ENCODE peak calls at places on chromosomes 16 and 17, in six cellular contexts. M is PC-9, C is neural progenitor cell, D is lower lobe of right lung, K is ascending aorta, E is uterus. Q is an unnamed sample.
A peak's percentile ranks its signal among the peaks of the same experiment; 100 is the strongest.

GRCh38 chr17:20280832-20281231 is 186.5 kb downstream of the LGALS9B start:
- DNase-seq in K (no peak), E (no peak), D (no peak), M (no peak), C (no peak), Q (no peak)

GRCh38 chr17:34822007-34822737 is 139.1 kb downstream of the CCT6B start:
- DNase-seq in C (no peak), D (no peak), K (no peak), M (no peak), E (no peak), Q (no peak)

GRCh38 chr17:69434164-69434579 is 19.7 kb downstream of the MAP2K6 start:
- DNase-seq in M (no peak), C (no peak), K (no peak), D (no peak), E (peak; percentile 24), Q (no peak)

GRCh38 chr16:28191364-28191985 is 20.3 kb downstream of the XPO6 start:
- DNase-seq in E (no peak), C (no peak), M (peak; percentile 55), K (no peak), D (no peak), Q (no peak)

GRCh38 chr16:87305505-87306391 is 11.4 kb downstream of the C16orf95 start:
- DNase-seq in D (no peak), E (no peak), M (no peak), K (no peak), C (peak; percentile 28), Q (no peak)

GRCh38 chr16:68259421-68259820 is 4.9 kb upstream of the SLC7A6 start:
- DNase-seq in E (no peak), M (no peak), C (no peak), K (no peak), D (no peak), Q (no peak)

GRCh38 chr17:14317383-14317782 is 16.5 kb downstream of the HS3ST3B1 start:
- DNase-seq in M (no peak), E (no peak), C (peak; percentile 23), K (no peak), D (no peak), Q (no peak)

GRCh38 chr16:86060381-86061317 is 161.7 kb downstream of the IRF8 start:
- DNase-seq in K (no peak), D (no peak), E (no peak), C (no peak), M (no peak), Q (no peak)

GRCh38 chr16:88754912-88755744 is 29.9 kb downstream of the PIEZO1 start:
- DNase-seq in K (no peak), E (no peak), M (peak; percentile 96), D (no peak), C (peak; percentile 80), Q (peak; percentile 38)

GRCh38 chr17:82244413-82245140 is 15.7 kb downstream of the SLC16A3 start:
- DNase-seq in K (no peak), C (no peak), E (peak; percentile 69), M (no peak), D (peak; percentile 40), Q (no peak)

GRCh38 chr17:28993013-28993600 is 12.7 kb downstream of the SEZ6 start:
- DNase-seq in E (no peak), K (no peak), D (no peak), C (no peak), M (no peak), Q (no peak)

GRCh38 chr16:24996301-24996700 is 18.9 kb downstream of the ARHGAP17 start:
- DNase-seq in D (no peak), E (no peak), C (no peak), M (no peak), K (no peak), Q (no peak)

GRCh38 chr16:85514295-85514600 is 98.9 kb upstream of the GSE1 start:
- DNase-seq in M (no peak), K (no peak), E (no peak), D (peak; percentile 80), C (no peak), Q (no peak)

GRCh38 chr17:79777166-79777843 is 643 bp upstream of the CBX2 start:
- DNase-seq in E (peak; percentile 55), M (no peak), C (peak; percentile 91), K (no peak), D (peak; percentile 70), Q (peak; percentile 36)

GRCh38 chr16:55542459-55543082 is 23.9 kb upstream of the CAPNS2 start:
- DNase-seq in D (no peak), K (no peak), C (no peak), E (no peak), M (no peak), Q (no peak)

GRCh38 chr16:72255785-72256184 is 83.8 kb upstream of the PMFBP1 start:
- DNase-seq in C (no peak), K (no peak), M (no peak), E (no peak), D (no peak), Q (no peak)

GRCh38 chr17:28145348-28145747 is 102.9 kb downstream of the NLK start:
- DNase-seq in D (no peak), K (no peak), C (no peak), M (no peak), E (no peak), Q (no peak)

GRCh38 chr17:27573971-27574525 is 56.9 kb upstream of the LGALS9 start:
- DNase-seq in C (no peak), K (no peak), M (no peak), D (no peak), E (no peak), Q (no peak)

GRCh38 chr16:73205153-73205549 is 157.2 kb upstream of the ZFHX3 start:
- DNase-seq in K (no peak), C (no peak), D (no peak), M (no peak), E (no peak), Q (no peak)

GRCh38 chr17:76050226-76051070 is 21.9 kb downstream of the SRP68 start:
- DNase-seq in C (no peak), K (no peak), E (no peak), D (no peak), M (no peak), Q (no peak)
- H3K27ac ChIP-seq in C (peak overlapping the region; percentile 66), K (no peak overlapping the region), E (no peak overlapping the region), D (peak overlapping the region; percentile 75), M (peak overlapping the region; percentile 91), Q (no peak overlapping the region)

GRCh38 chr16:9107025-9107970 is 15.9 kb downstream of the HAPSTR1 start:
- DNase-seq in E (no peak), K (no peak), M (no peak), D (no peak), C (no peak), Q (no peak)
- H3K4me3 ChIP-seq in E (no peak overlapping the region), K (no peak overlapping the region), M (no peak overlapping the region), D (no peak overlapping the region), C (no peak overlapping the region), Q (no peak overlapping the region)

GRCh38 chr17:54903375-54903774 is 2.7 kb downstream of the TOM1L1 start:
- DNase-seq in M (no peak), C (no peak), E (no peak), K (no peak), D (peak; percentile 62), Q (no peak)
- H3K27ac ChIP-seq in M (no peak overlapping the region), C (no peak overlapping the region), E (no peak overlapping the region), K (no peak overlapping the region), D (no peak overlapping the region), Q (no peak overlapping the region)

GRCh38 chr17:8698142-8699050 is 46.2 kb downstream of the CCDC42 start:
- DNase-seq in C (no peak), E (peak; percentile 87), M (no peak), D (no peak), K (no peak), Q (no peak)
- H3K4me3 ChIP-seq in C (no peak overlapping the region), E (no peak overlapping the region), M (no peak overlapping the region), D (peak overlapping the region; percentile 14), K (peak overlapping the region; percentile 19), Q (no peak overlapping the region)

DNA sequence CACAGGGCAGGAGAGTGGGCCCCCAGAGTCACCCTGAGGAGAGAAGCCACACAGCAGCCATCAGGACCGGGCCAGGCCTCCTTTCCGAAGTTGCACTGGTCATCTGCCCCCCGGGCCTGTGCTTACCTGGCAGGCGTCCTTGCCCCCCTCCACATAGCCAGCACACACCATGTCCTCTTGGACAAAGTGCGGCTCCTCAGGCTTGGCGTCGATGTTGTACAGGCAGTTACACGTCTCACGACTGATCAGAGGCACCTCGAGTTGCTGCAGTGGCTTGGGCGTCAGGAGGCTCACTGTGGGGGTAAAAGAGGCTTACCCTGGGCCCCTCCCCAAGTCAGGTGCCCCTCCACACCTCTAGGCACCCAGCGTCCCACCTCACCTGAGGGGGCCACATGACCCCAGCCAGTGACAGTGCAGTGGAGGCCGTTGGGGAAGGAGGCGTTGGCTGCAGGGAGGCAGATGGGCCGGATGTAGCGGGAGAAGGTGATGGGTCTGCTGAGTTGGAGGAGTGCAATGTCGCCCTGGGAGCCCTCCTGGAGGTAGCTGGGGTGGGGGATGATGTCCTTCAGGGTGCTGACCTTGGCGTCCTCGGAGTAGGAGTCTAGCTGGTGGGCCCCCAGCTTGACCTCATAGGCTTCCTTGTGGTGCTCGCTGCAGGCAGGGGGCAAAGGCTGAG is 3.1 kb downstream of the PRSS8 start:
- DNase-seq in D (no peak), E (no peak), M (no peak), K (no peak), C (no peak), Q (no peak)
- H3K27ac ChIP-seq in D (no peak overlapping the region), E (no peak overlapping the region), M (no peak overlapping the region), K (no peak overlapping the region), C (no peak overlapping the region), Q (no peak overlapping the region)

Q was measured in CD4-positive, alpha-beta memory T cell.